ENCODE peak calls at places on chromosomes 11 and 22, in seven cellular contexts. One of them, this sample, is unnamed. For H3K27me3 and H3K4me1, the result is how much of the 10 kb centered on the place peaks cover.

GRCh38 chr11:124481365-124482323 is 36.1 kb upstream of the OR8B8 start:
- DNase-seq in fibroblast of lung: peak
- DNase-seq in right lobe of liver: no peak
- DNase-seq in PC-3: peak
- DNase-seq in IMR-90: peak
- DNase-seq in heart left ventricle: peak
- DNase-seq in CD8-positive, alpha-beta memory T cell: no peak
- DNase-seq in this sample: no peak

GRCh38 chr11:121119444-121119843 is 18.4 kb downstream of the TECTA start:
- DNase-seq in heart left ventricle: no peak
- DNase-seq in PC-3: peak
- DNase-seq in fibroblast of lung: no peak
- DNase-seq in right lobe of liver: no peak
- DNase-seq in CD8-positive, alpha-beta memory T cell: no peak
- DNase-seq in IMR-90: no peak
- DNase-seq in this sample: no peak

GRCh38 chr11:11862995-11863394 is 21.2 kb downstream of the USP47 start:
- DNase-seq in IMR-90: no peak
- DNase-seq in PC-3: no peak
- DNase-seq in right lobe of liver: no peak
- DNase-seq in heart left ventricle: no peak
- DNase-seq in fibroblast of lung: no peak
- DNase-seq in CD8-positive, alpha-beta memory T cell: no peak
- DNase-seq in this sample: no peak

GRCh38 chr11:35282226-35282882 is 137.0 kb downstream of the SLC1A2 start:
- DNase-seq in fibroblast of lung: peak
- DNase-seq in CD8-positive, alpha-beta memory T cell: no peak
- DNase-seq in IMR-90: peak
- DNase-seq in heart left ventricle: no peak
- DNase-seq in right lobe of liver: no peak
- DNase-seq in PC-3: no peak
- DNase-seq in this sample: no peak

GRCh38 chr11:116397556-116398167 is 375.1 kb downstream of the BUD13 start:
- DNase-seq in IMR-90: no peak
- DNase-seq in right lobe of liver: no peak
- DNase-seq in fibroblast of lung: peak
- DNase-seq in CD8-positive, alpha-beta memory T cell: no peak
- DNase-seq in PC-3: no peak
- DNase-seq in heart left ventricle: no peak
- DNase-seq in this sample: no peak

GRCh38 chr11:68345776-68346728 is 33.7 kb downstream of the LRP5 start:
- DNase-seq in right lobe of liver: no peak
- DNase-seq in fibroblast of lung: no peak
- DNase-seq in PC-3: no peak
- DNase-seq in CD8-positive, alpha-beta memory T cell: no peak
- DNase-seq in heart left ventricle: peak
- DNase-seq in IMR-90: no peak
- DNase-seq in this sample: peak

GRCh38 chr11:60831501-60832079 is 10.3 kb upstream of the CCDC86 start:
- DNase-seq in PC-3: peak
- DNase-seq in IMR-90: peak
- DNase-seq in heart left ventricle: no peak
- DNase-seq in CD8-positive, alpha-beta memory T cell: no peak
- DNase-seq in fibroblast of lung: peak
- DNase-seq in right lobe of liver: no peak
- DNase-seq in this sample: no peak

GRCh38 chr11:64969209-64969608 is 2.7 kb downstream of the MAJIN start:
- DNase-seq in IMR-90: peak
- DNase-seq in CD8-positive, alpha-beta memory T cell: no peak
- DNase-seq in PC-3: peak
- DNase-seq in right lobe of liver: no peak
- DNase-seq in heart left ventricle: no peak
- DNase-seq in fibroblast of lung: peak
- DNase-seq in this sample: no peak

GRCh38 chr11:111298466-111299110 is at the start of gene POU2AF3:
- DNase-seq in PC-3: no peak
- DNase-seq in right lobe of liver: no peak
- DNase-seq in heart left ventricle: peak
- DNase-seq in CD8-positive, alpha-beta memory T cell: no peak
- DNase-seq in IMR-90: no peak
- DNase-seq in fibroblast of lung: no peak
- DNase-seq in this sample: no peak

GRCh38 chr11:65043881-65044501 is 3.0 kb downstream of the SAC3D1 start:
- DNase-seq in heart left ventricle: peak
- DNase-seq in PC-3: peak
- DNase-seq in CD8-positive, alpha-beta memory T cell: no peak
- DNase-seq in fibroblast of lung: peak
- DNase-seq in right lobe of liver: no peak
- DNase-seq in IMR-90: peak
- DNase-seq in this sample: no peak

GRCh38 chr22:23503736-23504440 is 76.2 kb downstream of the IGLL1 start:
- DNase-seq in CD8-positive, alpha-beta memory T cell: no peak
- DNase-seq in right lobe of liver: no peak
- DNase-seq in heart left ventricle: no peak
- DNase-seq in PC-3: no peak
- DNase-seq in fibroblast of lung: no peak
- DNase-seq in IMR-90: no peak
- DNase-seq in this sample: no peak

GRCh38 chr11:111871693-111872161 is 346 bp upstream of the ALG9 start:
- DNase-seq in PC-3: no peak
- DNase-seq in fibroblast of lung: no peak
- DNase-seq in heart left ventricle: no peak
- DNase-seq in CD8-positive, alpha-beta memory T cell: no peak
- DNase-seq in IMR-90: no peak
- DNase-seq in right lobe of liver: no peak
- DNase-seq in this sample: no peak

GRCh38 chr22:23233746-23234408 is 53.6 kb downstream of the BCR start:
- DNase-seq in fibroblast of lung: peak
- DNase-seq in IMR-90: peak
- DNase-seq in heart left ventricle: peak
- DNase-seq in right lobe of liver: no peak
- DNase-seq in PC-3: peak
- DNase-seq in CD8-positive, alpha-beta memory T cell: no peak
- DNase-seq in this sample: no peak

GRCh38 chr11:69284081-69284511 is 9.9 kb upstream of the MYEOV start:
- DNase-seq in PC-3: no peak
- DNase-seq in CD8-positive, alpha-beta memory T cell: no peak
- DNase-seq in heart left ventricle: no peak
- DNase-seq in right lobe of liver: no peak
- DNase-seq in fibroblast of lung: peak
- DNase-seq in IMR-90: no peak
- DNase-seq in this sample: no peak

GRCh38 chr11:105588001-105588400 is 21.9 kb upstream of the GRIA4 start:
- DNase-seq in IMR-90: peak
- DNase-seq in right lobe of liver: no peak
- DNase-seq in PC-3: peak
- DNase-seq in heart left ventricle: no peak
- DNase-seq in CD8-positive, alpha-beta memory T cell: no peak
- DNase-seq in fibroblast of lung: peak
- DNase-seq in this sample: no peak

GRCh38 chr11:12546660-12547059 is 127.6 kb upstream of the TEAD1 start:
- DNase-seq in heart left ventricle: no peak
- DNase-seq in right lobe of liver: no peak
- DNase-seq in CD8-positive, alpha-beta memory T cell: no peak
- DNase-seq in fibroblast of lung: no peak
- DNase-seq in IMR-90: no peak
- DNase-seq in PC-3: no peak
- DNase-seq in this sample: no peak

GRCh38 chr11:23021287-23021863 is 161.1 kb upstream of the CCDC179 start:
- DNase-seq in PC-3: peak
- DNase-seq in CD8-positive, alpha-beta memory T cell: no peak
- DNase-seq in right lobe of liver: no peak
- DNase-seq in IMR-90: peak
- DNase-seq in fibroblast of lung: peak
- DNase-seq in heart left ventricle: no peak
- DNase-seq in this sample: no peak

GRCh38 chr11:2825261-2825885 is 60.2 kb downstream of the CDKN1C start:
- DNase-seq in IMR-90: peak
- DNase-seq in right lobe of liver: no peak
- DNase-seq in CD8-positive, alpha-beta memory T cell: no peak
- DNase-seq in PC-3: peak
- DNase-seq in fibroblast of lung: peak
- DNase-seq in heart left ventricle: peak
- DNase-seq in this sample: peak

GRCh38 chr11:107787733-107788132 is 70.9 kb downstream of the SLC35F2 start:
- DNase-seq in right lobe of liver: no peak
- DNase-seq in CD8-positive, alpha-beta memory T cell: no peak
- DNase-seq in fibroblast of lung: no peak
- DNase-seq in heart left ventricle: no peak
- DNase-seq in PC-3: no peak
- DNase-seq in IMR-90: no peak
- DNase-seq in this sample: no peak

GRCh38 chr22:47561115-47561675 is 798.7 kb downstream of the TBC1D22A start:
- DNase-seq in PC-3: no peak
- DNase-seq in fibroblast of lung: no peak
- DNase-seq in heart left ventricle: no peak
- DNase-seq in IMR-90: no peak
- DNase-seq in CD8-positive, alpha-beta memory T cell: no peak
- DNase-seq in right lobe of liver: no peak
- DNase-seq in this sample: no peak
- H3K27me3 ChIP-seq in PC-3: under half
- H3K27me3 ChIP-seq in fibroblast of lung: under half
- H3K27me3 ChIP-seq in heart left ventricle: under half
- H3K27me3 ChIP-seq in IMR-90: under half
- H3K27me3 ChIP-seq in CD8-positive, alpha-beta memory T cell: under half
- H3K27me3 ChIP-seq in right lobe of liver: under half
- H3K27me3 ChIP-seq in this sample: under half

GRCh38 chr22:19178065-19178658 is 374 bp downstream of the SLC25A1 start:
- DNase-seq in IMR-90: peak
- DNase-seq in CD8-positive, alpha-beta memory T cell: peak
- DNase-seq in PC-3: peak
- DNase-seq in heart left ventricle: peak
- DNase-seq in right lobe of liver: peak
- DNase-seq in fibroblast of lung: peak
- DNase-seq in this sample: no peak

GRCh38 chr22:19178659-19179471 is at the start of gene SLC25A1:
- DNase-seq in CD8-positive, alpha-beta memory T cell: peak
- DNase-seq in PC-3: peak
- DNase-seq in fibroblast of lung: peak
- DNase-seq in right lobe of liver: peak
- DNase-seq in IMR-90: peak
- DNase-seq in heart left ventricle: peak
- DNase-seq in this sample: peak

GRCh38 chr22:19176732-19177131 is 1.8 kb downstream of the SLC25A1 start:
- DNase-seq in heart left ventricle: no peak
- DNase-seq in right lobe of liver: no peak
- DNase-seq in CD8-positive, alpha-beta memory T cell: no peak
- DNase-seq in IMR-90: no peak
- DNase-seq in PC-3: no peak
- DNase-seq in fibroblast of lung: no peak
- DNase-seq in this sample: no peak

GRCh38 chr22:19176175-19176630 is 2.3 kb downstream of the SLC25A1 start:
- DNase-seq in right lobe of liver: no peak
- DNase-seq in CD8-positive, alpha-beta memory T cell: no peak
- DNase-seq in IMR-90: no peak
- DNase-seq in PC-3: no peak
- DNase-seq in fibroblast of lung: no peak
- DNase-seq in heart left ventricle: no peak
- DNase-seq in this sample: no peak

GRCh38 chr22:19177164-19178064 is 1.1 kb downstream of the SLC25A1 start:
- DNase-seq in PC-3: no peak
- DNase-seq in right lobe of liver: peak
- DNase-seq in fibroblast of lung: no peak
- DNase-seq in CD8-positive, alpha-beta memory T cell: no peak
- DNase-seq in heart left ventricle: no peak
- DNase-seq in IMR-90: no peak
- DNase-seq in this sample: no peak
- H3K4me1 ChIP-seq in PC-3: under half
- H3K4me1 ChIP-seq in right lobe of liver: half or more
- H3K4me1 ChIP-seq in fibroblast of lung: under half
- H3K4me1 ChIP-seq in CD8-positive, alpha-beta memory T cell: under half
- H3K4me1 ChIP-seq in heart left ventricle: half or more
- H3K4me1 ChIP-seq in IMR-90: under half
- H3K4me1 ChIP-seq in this sample: under half

DNA sequence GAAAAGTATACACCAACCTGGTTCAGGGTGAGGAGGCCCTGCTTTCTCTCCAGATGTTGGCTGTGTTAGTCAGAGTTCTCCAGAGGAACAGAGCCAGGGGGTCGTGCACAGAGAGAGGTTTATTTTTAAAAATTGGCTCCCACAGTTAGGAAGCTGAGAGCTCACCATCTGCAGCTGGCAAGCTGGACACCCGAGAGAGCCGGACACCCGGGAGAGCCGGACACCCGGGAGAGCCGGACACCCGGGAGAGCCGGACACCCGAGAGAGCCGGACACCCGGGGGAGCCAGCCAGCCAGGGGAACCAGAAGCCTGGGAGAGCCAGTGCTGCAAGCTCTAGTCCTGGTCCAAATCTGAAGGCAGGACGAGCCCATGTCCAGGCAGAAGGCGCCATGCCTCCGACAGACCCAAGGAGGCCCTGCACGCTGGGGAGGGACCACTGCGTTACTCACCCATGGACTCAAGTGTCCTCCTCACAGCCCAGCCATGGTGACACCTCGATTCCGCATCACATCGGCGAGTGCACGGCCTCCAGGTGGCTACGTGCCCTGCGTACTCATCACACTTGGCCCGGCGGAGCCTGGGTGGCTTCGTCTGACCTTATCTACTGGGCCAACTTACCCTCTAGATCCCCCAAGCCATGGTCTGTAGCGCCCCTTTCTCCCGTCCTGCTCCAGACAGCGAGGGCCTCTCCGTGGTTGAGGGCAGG is 99.0 kb downstream of the BRD1 start:
- DNase-seq in right lobe of liver: no peak
- DNase-seq in IMR-90: no peak
- DNase-seq in heart left ventricle: no peak
- DNase-seq in CD8-positive, alpha-beta memory T cell: no peak
- DNase-seq in PC-3: no peak
- DNase-seq in fibroblast of lung: no peak
- DNase-seq in this sample: no peak
- H3K27me3 ChIP-seq in right lobe of liver: under half
- H3K27me3 ChIP-seq in IMR-90: under half
- H3K27me3 ChIP-seq in heart left ventricle: under half
- H3K27me3 ChIP-seq in CD8-positive, alpha-beta memory T cell: under half
- H3K27me3 ChIP-seq in PC-3: half or more
- H3K27me3 ChIP-seq in fibroblast of lung: under half
- H3K27me3 ChIP-seq in this sample: under half

DNA sequence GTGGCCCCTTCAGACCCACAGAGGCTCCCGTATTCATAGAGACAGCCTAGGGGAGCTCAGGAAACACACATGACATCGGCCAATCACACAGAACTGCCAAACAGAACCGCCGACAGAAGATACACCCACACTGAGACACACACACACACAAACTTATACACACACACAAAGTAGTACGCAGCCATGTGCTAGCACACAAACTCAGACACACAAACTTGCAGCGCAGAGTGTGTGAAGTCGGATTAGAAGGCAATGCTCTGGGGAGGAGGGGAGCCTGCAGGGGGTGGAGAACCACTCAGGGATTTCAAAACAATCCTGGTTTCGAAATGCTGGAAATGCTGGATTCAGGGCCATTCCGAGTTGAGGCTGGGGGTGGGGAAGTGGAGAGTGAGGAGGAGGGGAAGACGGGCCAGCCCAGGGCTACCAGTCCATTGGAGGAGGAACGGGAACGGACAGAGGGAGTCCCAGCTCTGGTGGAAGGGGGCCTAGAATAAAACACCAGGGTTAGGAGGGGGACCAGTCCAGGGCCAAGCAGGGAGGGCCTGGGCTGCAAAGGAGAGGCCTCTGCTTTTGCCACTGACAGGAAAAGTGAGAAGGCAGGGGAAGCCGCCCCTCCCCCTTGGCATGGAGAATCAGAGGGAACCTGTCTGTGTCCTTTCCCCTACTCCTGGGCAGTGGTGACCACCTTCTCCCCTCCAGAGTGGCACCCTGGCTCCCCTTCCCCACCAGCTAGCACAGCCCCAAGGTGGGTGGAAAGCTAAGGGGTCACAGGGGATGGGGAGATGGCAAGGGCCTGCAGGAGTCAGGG is 4.4 kb downstream of the BCL9L start:
- DNase-seq in IMR-90: peak
- DNase-seq in CD8-positive, alpha-beta memory T cell: no peak
- DNase-seq in right lobe of liver: peak
- DNase-seq in fibroblast of lung: peak
- DNase-seq in heart left ventricle: peak
- DNase-seq in PC-3: peak
- DNase-seq in this sample: peak
- H3K4me1 ChIP-seq in IMR-90: under half
- H3K4me1 ChIP-seq in CD8-positive, alpha-beta memory T cell: half or more
- H3K4me1 ChIP-seq in right lobe of liver: half or more
- H3K4me1 ChIP-seq in fibroblast of lung: under half
- H3K4me1 ChIP-seq in heart left ventricle: half or more
- H3K4me1 ChIP-seq in PC-3: half or more
- H3K4me1 ChIP-seq in this sample: under half

This sample was measured in uterus.